ENCODE peak calls at places on chromosomes 4 and X, in four cellular contexts. P is GM12865, Z is NB4, T is left ventricle myocardium inferior. C is an unnamed sample.

GRCh38 chr4:3270141-3270611 is 21.2 kb downstream of the MSANTD1 start:
- DNase-seq in P (no peak), Z (no peak), T (peak; percentile 71), C (no peak)

GRCh38 chr4:2850966-2851782 is 7.5 kb downstream of the ADD1 start:
- DNase-seq in P (peak; percentile 37), Z (no peak), T (no peak), C (no peak)

GRCh38 chrX:154378059-154378798 is 866 bp upstream of the EMD start:
- DNase-seq in P (no peak), Z (no peak), T (peak; percentile 56), C (peak; percentile 72)

GRCh38 chrX:150155396-150156048 is 207.6 kb upstream of the MAMLD1 start:
- DNase-seq in P (no peak), Z (no peak), T (peak; percentile 24), C (no peak)

GRCh38 chrX:44344687-44345086 is 1.2 kb upstream of the EFHC2 start:
- DNase-seq in P (peak; percentile 0), Z (peak; percentile 91), T (no peak), C (no peak)

GRCh38 chrX:140866446-140866845 is 135.9 kb upstream of the SPANXB1 start:
- DNase-seq in P (no peak), Z (no peak), T (no peak), C (no peak)

GRCh38 chrX:133856819-133857218 is 128.6 kb downstream of the GPC3 start:
- DNase-seq in P (no peak), Z (no peak), T (no peak), C (no peak)

GRCh38 chrX:74242050-74242449 is 61.9 kb upstream of the ZCCHC13 start:
- DNase-seq in P (no peak), Z (no peak), T (no peak), C (no peak)

GRCh38 chrX:106286053-106286650 is 118.0 kb downstream of the PWWP3B start:
- DNase-seq in P (no peak), Z (no peak), T (no peak), C (no peak)

GRCh38 chr4:87365348-87365747 is 25.6 kb downstream of the HSD17B11 start:
- DNase-seq in P (no peak), Z (no peak), T (no peak), C (no peak)

GRCh38 chr4:89469930-89470375 is 162.4 kb upstream of the GPRIN3 start:
- DNase-seq in P (peak; percentile 46), Z (peak; percentile 87), T (no peak), C (peak; percentile 42)

GRCh38 chrX:4935846-4936245 is 1222.4 kb upstream of the PRKX start:
- DNase-seq in P (no peak), Z (peak; percentile 90), T (no peak), C (no peak)

GRCh38 chr4:147853706-147854105 is 121.8 kb downstream of the ARHGAP10 start:
- DNase-seq in P (no peak), Z (no peak), T (no peak), C (no peak)

GRCh38 chr4:7073526-7074390 is 5.9 kb upstream of the GRPEL1 start:
- DNase-seq in P (peak; percentile 48), Z (peak; percentile 75), T (no peak), C (peak; percentile 78)

GRCh38 chr4:19880205-19880604 is 371.5 kb upstream of the SLIT2 start:
- DNase-seq in P (no peak), Z (no peak), T (no peak), C (no peak)

GRCh38 chr4:47703008-47703407 is 134.9 kb downstream of the CORIN start:
- DNase-seq in P (no peak), Z (no peak), T (no peak), C (no peak)

GRCh38 chr4:159248383-159249178 is 145.7 kb downstream of the RAPGEF2 start:
- DNase-seq in P (no peak), Z (no peak), T (no peak), C (peak; percentile 86)

GRCh38 chr4:110886270-110886669 is 263.4 kb upstream of the PITX2 start:
- DNase-seq in P (no peak), Z (no peak), T (no peak), C (no peak)

GRCh38 chrX:103488332-103488731 is 31.0 kb downstream of the RAB40A start:
- DNase-seq in P (no peak), Z (peak; percentile 0), T (no peak), C (peak; percentile 26)

GRCh38 chrX:56763556-56764152 is 34.6 kb downstream of the NBDY start:
- DNase-seq in P (peak; percentile 72), Z (peak; percentile 57), T (no peak), C (peak; percentile 81)

GRCh38 chrX:148500428-148501120 is at the start of gene AFF2:
- DNase-seq in P (peak; percentile 41), Z (peak; percentile 79), T (peak; percentile 20), C (peak; percentile 25)

GRCh38 chr4:47642985-47643745 is 158.1 kb downstream of the ATP10D start:
- DNase-seq in P (no peak), Z (no peak), T (no peak), C (peak; percentile 50)

GRCh38 chr4:80311130-80311529 is 24.4 kb upstream of the CFAP299 start:
- DNase-seq in P (no peak), Z (no peak), T (no peak), C (no peak)

GRCh38 chrX:101595739-101596419 is 21.9 kb downstream of the ARMCX6 start:
- DNase-seq in P (peak; percentile 80), Z (peak; percentile 55), T (no peak), C (peak; percentile 83)

GRCh38 chr4:48295116-48295515 is 25.5 kb upstream of the TEC start:
- DNase-seq in P (no peak), Z (no peak), T (no peak), C (no peak)

GRCh38 chr4:134862116-134862515 is 660.5 kb upstream of the PABPC4L start:
- DNase-seq in P (no peak), Z (no peak), T (no peak), C (no peak)

GRCh38 chr4:20351360-20352171 is 99.9 kb downstream of the SLIT2 start:
- DNase-seq in P (no peak), Z (no peak), T (no peak), C (no peak)

GRCh38 chrX:17774053-17774452 is 36.8 kb downstream of the SCML1 start:
- DNase-seq in P (no peak), Z (no peak), T (no peak), C (no peak)

GRCh38 chr4:25361253-25361652 is 15.8 kb upstream of the ANAPC4 start:
- DNase-seq in P (no peak), Z (peak; percentile 18), T (no peak), C (no peak)

GRCh38 chr4:181504846-181505374 is 738.3 kb upstream of the TENM3 start:
- DNase-seq in P (no peak), Z (no peak), T (no peak), C (no peak)

GRCh38 chrX:153226344-153227190 is 47.5 kb downstream of the MAGEA1 start:
- DNase-seq in P (no peak), Z (peak; percentile 49), T (no peak), C (peak; percentile 54)

GRCh38 chr4:41257901-41258300 is 1.2 kb downstream of the UCHL1 start:
- DNase-seq in P (no peak), Z (no peak), T (no peak), C (peak; percentile 33)

GRCh38 chrX:53077207-53078197 is 4.7 kb upstream of the TSPYL2 start:
- DNase-seq in P (no peak), Z (peak; percentile 27), T (no peak), C (no peak)

GRCh38 chr4:98262431-98262830 is 1.2 kb downstream of the RAP1GDS1 start:
- DNase-seq in P (peak; percentile 1), Z (peak; percentile 49), T (no peak), C (peak; percentile 14)

GRCh38 chr4:81040175-81040659 is 9.7 kb downstream of the BMP3 start:
- DNase-seq in P (peak; percentile 39), Z (peak; percentile 44), T (no peak), C (peak; percentile 16)

GRCh38 chr4:75370582-75370981 is 143.6 kb downstream of the RCHY1 start:
- DNase-seq in P (no peak), Z (no peak), T (no peak), C (no peak)

GRCh38 chr4:152073738-152074137 is 312.9 kb upstream of the GATB start:
- DNase-seq in P (no peak), Z (peak; percentile 19), T (no peak), C (no peak)
- TF ChIP-seq CTCF in P (no peak), Z (no peak), T (no peak), C (no peak)

GRCh38 chr4:168569066-168569908 is 72.4 kb downstream of the PALLD start:
- DNase-seq in P (no peak), Z (no peak), T (no peak), C (peak; percentile 65)
- H3K4me3 ChIP-seq in P (no peak overlapping the region), Z (no peak overlapping the region), T (peak overlapping the region; percentile 7), C (no peak overlapping the region)

GRCh38 chrX:71622347-71623104 is 4.2 kb upstream of the CXCR3 start:
- DNase-seq in P (peak; percentile 92), Z (peak; percentile 78), T (peak; percentile 77), C (peak; percentile 5)
- TF ChIP-seq CTCF in P (no peak), Z (peak; percentile 8), T (peak; percentile 46), C (no peak)

GRCh38 chr4:139559095-139559490 is 3.1 kb upstream of the SETD7 start:
- DNase-seq in P (no peak), Z (peak; percentile 31), T (no peak), C (no peak)

GRCh38 chr4:139558235-139559094 is 2.4 kb upstream of the SETD7 start:
- DNase-seq in P (no peak), Z (peak; percentile 66), T (no peak), C (no peak)

GRCh38 chr4:139556735-139557505 is 901 bp upstream of the SETD7 start:
- DNase-seq in P (peak; percentile 62), Z (peak; percentile 79), T (peak; percentile 50), C (peak; percentile 82)

GRCh38 chr4:139556071-139556734 is at the start of gene SETD7:
- DNase-seq in P (peak; percentile 66), Z (peak; percentile 77), T (peak; percentile 84), C (peak; percentile 86)

DNA sequence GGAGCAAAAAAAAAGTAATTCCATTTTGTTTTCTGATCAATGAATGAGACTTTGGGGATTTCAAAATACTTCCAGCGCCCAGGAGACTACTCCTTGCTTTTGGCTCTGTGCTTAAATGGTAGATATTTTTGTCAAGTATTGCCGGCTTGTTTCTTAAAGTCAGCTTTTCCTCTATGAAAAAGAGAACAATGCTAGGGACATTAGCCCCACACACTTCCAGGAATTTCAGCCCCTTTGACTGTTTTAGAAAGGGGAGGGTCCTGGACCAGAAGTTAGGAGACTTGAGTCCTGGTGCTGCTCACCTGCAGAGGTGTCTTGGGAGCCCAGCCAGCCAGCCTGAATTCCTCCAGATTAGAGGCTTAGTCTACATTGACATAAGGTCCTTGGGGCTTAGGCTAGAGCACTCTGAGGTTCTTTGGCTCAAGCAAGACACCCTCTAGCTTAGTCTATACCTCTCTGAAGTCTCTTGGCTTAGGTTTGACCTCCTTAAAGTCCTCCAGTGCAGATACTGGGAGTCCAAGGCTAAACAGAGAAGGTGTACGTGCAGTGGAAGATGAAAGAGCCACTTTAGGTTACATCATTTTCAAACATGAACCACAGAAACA is 1.6 kb upstream of the SETD7 start:
- DNase-seq in P (no peak), Z (peak; percentile 12), T (no peak), C (no peak)
- H3K4me3 ChIP-seq in P (no peak overlapping the region), Z (no peak overlapping the region), T (peak overlapping the region; percentile 92), C (peak overlapping the region; percentile 88)

DNA sequence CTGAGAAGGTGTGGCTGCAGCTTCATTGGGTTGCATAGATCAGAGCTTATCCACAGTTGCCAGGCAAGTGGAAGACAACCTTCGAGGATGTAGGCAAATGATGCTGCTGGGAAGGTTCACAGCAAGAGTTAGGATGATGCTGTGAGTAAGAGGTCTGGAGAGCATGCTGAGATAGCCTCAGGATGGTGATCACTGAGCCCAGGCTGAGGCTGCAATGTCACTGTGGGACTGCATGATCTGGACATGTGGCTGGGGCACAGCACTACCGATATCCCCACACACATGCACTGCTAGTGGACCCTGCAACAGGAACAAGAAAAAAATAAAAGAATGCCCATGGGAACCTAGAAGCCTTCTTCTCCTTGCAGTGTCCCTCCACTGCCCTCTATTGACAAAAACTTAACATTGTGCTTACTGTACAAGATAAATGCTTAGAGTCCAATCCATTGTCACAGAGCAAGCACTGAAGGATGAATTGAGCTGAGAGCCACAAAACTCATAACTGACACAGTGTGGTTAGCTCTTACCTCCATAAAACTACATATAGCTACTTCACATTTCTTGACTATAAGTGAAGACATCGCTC is 105.6 kb downstream of the CNKSR2 start:
- DNase-seq in P (peak; percentile 40), Z (peak; percentile 67), T (no peak), C (peak; percentile 73)
- TF ChIP-seq CTCF in P (peak; percentile 49), Z (peak; percentile 28), T (peak; percentile 66), C (peak; percentile 72)